ENCODE peak calls at places on chromosomes 6 and 20, in eight cellular contexts. One of them, this sample, is unnamed.

GRCh38 chr6:91781946-91782345 is 1195.1 kb upstream of the MAP3K7 start:
- DNase-seq in adipocyte: no peak
- DNase-seq in brain microvascular endothelial cell: no peak
- DNase-seq in small intestine: peak
- DNase-seq in CD4-positive, alpha-beta T cell: no peak
- DNase-seq in NCI-H1092 treated with DMSO at 0.1 percent for 48 hours: peak
- DNase-seq in epithelial cell of esophagus: peak
- DNase-seq in NCI-H510A: no peak
- DNase-seq in this sample: no peak

GRCh38 chr20:61168605-61169004 is 83.5 kb upstream of the CDH4 start:
- DNase-seq in adipocyte: no peak
- DNase-seq in brain microvascular endothelial cell: no peak
- DNase-seq in small intestine: no peak
- DNase-seq in CD4-positive, alpha-beta T cell: no peak
- DNase-seq in NCI-H1092 treated with DMSO at 0.1 percent for 48 hours: no peak
- DNase-seq in epithelial cell of esophagus: no peak
- DNase-seq in NCI-H510A: no peak
- DNase-seq in this sample: no peak

GRCh38 chr20:10524034-10524476 is 89.0 kb downstream of the SLX4IP start:
- DNase-seq in adipocyte: no peak
- DNase-seq in brain microvascular endothelial cell: peak
- DNase-seq in small intestine: no peak
- DNase-seq in CD4-positive, alpha-beta T cell: no peak
- DNase-seq in NCI-H1092 treated with DMSO at 0.1 percent for 48 hours: peak
- DNase-seq in epithelial cell of esophagus: no peak
- DNase-seq in NCI-H510A: peak
- DNase-seq in this sample: peak

GRCh38 chr6:15512126-15512525 is 150.7 kb downstream of the DTNBP1 start:
- DNase-seq in adipocyte: no peak
- DNase-seq in brain microvascular endothelial cell: no peak
- DNase-seq in small intestine: no peak
- DNase-seq in CD4-positive, alpha-beta T cell: no peak
- DNase-seq in NCI-H1092 treated with DMSO at 0.1 percent for 48 hours: no peak
- DNase-seq in epithelial cell of esophagus: no peak
- DNase-seq in NCI-H510A: no peak
- DNase-seq in this sample: no peak

GRCh38 chr6:322940-323729 is 30.8 kb downstream of the DUSP22 start:
- DNase-seq in adipocyte: no peak
- DNase-seq in brain microvascular endothelial cell: no peak
- DNase-seq in small intestine: no peak
- DNase-seq in CD4-positive, alpha-beta T cell: no peak
- DNase-seq in NCI-H1092 treated with DMSO at 0.1 percent for 48 hours: no peak
- DNase-seq in epithelial cell of esophagus: no peak
- DNase-seq in NCI-H510A: no peak
- DNase-seq in this sample: no peak

GRCh38 chr6:142702501-142703460 is 242.2 kb downstream of the HIVEP2 start:
- DNase-seq in adipocyte: no peak
- DNase-seq in brain microvascular endothelial cell: no peak
- DNase-seq in small intestine: peak
- DNase-seq in CD4-positive, alpha-beta T cell: no peak
- DNase-seq in NCI-H1092 treated with DMSO at 0.1 percent for 48 hours: no peak
- DNase-seq in epithelial cell of esophagus: peak
- DNase-seq in NCI-H510A: no peak
- DNase-seq in this sample: no peak

GRCh38 chr6:170529839-170530520 is 23.1 kb downstream of the PSMB1 start:
- DNase-seq in adipocyte: peak
- DNase-seq in brain microvascular endothelial cell: peak
- DNase-seq in small intestine: peak
- DNase-seq in CD4-positive, alpha-beta T cell: peak
- DNase-seq in NCI-H1092 treated with DMSO at 0.1 percent for 48 hours: peak
- DNase-seq in epithelial cell of esophagus: peak
- DNase-seq in NCI-H510A: no peak
- DNase-seq in this sample: peak

GRCh38 chr6:17892097-17892686 is 95.2 kb downstream of the KIF13A start:
- DNase-seq in adipocyte: no peak
- DNase-seq in brain microvascular endothelial cell: no peak
- DNase-seq in small intestine: no peak
- DNase-seq in CD4-positive, alpha-beta T cell: no peak
- DNase-seq in NCI-H1092 treated with DMSO at 0.1 percent for 48 hours: no peak
- DNase-seq in epithelial cell of esophagus: no peak
- DNase-seq in NCI-H510A: no peak
- DNase-seq in this sample: no peak

GRCh38 chr20:20614391-20614790 is 98.1 kb downstream of the RALGAPA2 start:
- DNase-seq in adipocyte: peak
- DNase-seq in brain microvascular endothelial cell: peak
- DNase-seq in small intestine: no peak
- DNase-seq in CD4-positive, alpha-beta T cell: no peak
- DNase-seq in NCI-H1092 treated with DMSO at 0.1 percent for 48 hours: no peak
- DNase-seq in epithelial cell of esophagus: no peak
- DNase-seq in NCI-H510A: no peak
- DNase-seq in this sample: peak

GRCh38 chr6:129491436-129491835 is 218.5 kb downstream of the ARHGAP18 start:
- DNase-seq in adipocyte: no peak
- DNase-seq in brain microvascular endothelial cell: peak
- DNase-seq in small intestine: no peak
- DNase-seq in CD4-positive, alpha-beta T cell: no peak
- DNase-seq in NCI-H1092 treated with DMSO at 0.1 percent for 48 hours: no peak
- DNase-seq in epithelial cell of esophagus: no peak
- DNase-seq in NCI-H510A: no peak
- DNase-seq in this sample: peak

GRCh38 chr6:1387632-1388031 is 1.7 kb upstream of the FOXF2 start:
- DNase-seq in adipocyte: no peak
- DNase-seq in brain microvascular endothelial cell: no peak
- DNase-seq in small intestine: no peak
- DNase-seq in CD4-positive, alpha-beta T cell: no peak
- DNase-seq in NCI-H1092 treated with DMSO at 0.1 percent for 48 hours: no peak
- DNase-seq in epithelial cell of esophagus: no peak
- DNase-seq in NCI-H510A: no peak
- DNase-seq in this sample: no peak

GRCh38 chr6:27388293-27389197 is at the start of gene ZNF391:
- DNase-seq in adipocyte: peak
- DNase-seq in brain microvascular endothelial cell: peak
- DNase-seq in small intestine: peak
- DNase-seq in CD4-positive, alpha-beta T cell: peak
- DNase-seq in NCI-H1092 treated with DMSO at 0.1 percent for 48 hours: peak
- DNase-seq in epithelial cell of esophagus: peak
- DNase-seq in NCI-H510A: peak
- DNase-seq in this sample: peak

GRCh38 chr20:44832724-44833123 is 22.4 kb upstream of the RIMS4 start:
- DNase-seq in adipocyte: peak
- DNase-seq in brain microvascular endothelial cell: peak
- DNase-seq in small intestine: no peak
- DNase-seq in CD4-positive, alpha-beta T cell: no peak
- DNase-seq in NCI-H1092 treated with DMSO at 0.1 percent for 48 hours: no peak
- DNase-seq in epithelial cell of esophagus: peak
- DNase-seq in NCI-H510A: no peak
- DNase-seq in this sample: peak

This sample was measured in EH.